ENCODE peak calls at places on chromosome 19, in five cellular contexts. One of them, this sample, is unnamed.

GRCh38 chr19:14305706-14306105 is 75.5 kb upstream of the ADGRE5 start:
- DNase-seq in MM.1S: no peak
- DNase-seq in HCT116: no peak
- DNase-seq in neural progenitor cell: no peak
- DNase-seq in PC-3: no peak
- DNase-seq in this sample: no peak

GRCh38 chr19:32047788-32048187 is 297.6 kb upstream of the ZNF507 start:
- DNase-seq in MM.1S: no peak
- DNase-seq in HCT116: no peak
- DNase-seq in neural progenitor cell: no peak
- DNase-seq in PC-3: no peak
- DNase-seq in this sample: no peak

GRCh38 chr19:47813304-47813994 is 8.3 kb upstream of the CRX start:
- DNase-seq in PC-3: peak; percentile 69
- DNase-seq in MM.1S: peak; percentile 44
- DNase-seq in neural progenitor cell: peak; percentile 95
- DNase-seq in HCT116: peak; percentile 61
- DNase-seq in this sample: peak; percentile 56

GRCh38 chr19:48108997-48109782 is 1.4 kb downstream of the PLA2G4C start:
- DNase-seq in PC-3: no peak
- DNase-seq in neural progenitor cell: no peak
- DNase-seq in MM.1S: no peak
- DNase-seq in HCT116: no peak
- DNase-seq in this sample: no peak

GRCh38 chr19:17346109-17346671 is 8.8 kb downstream of the GTPBP3 start:
- DNase-seq in PC-3: peak; percentile 79
- DNase-seq in neural progenitor cell: peak; percentile 83
- DNase-seq in MM.1S: peak; percentile 69
- DNase-seq in HCT116: peak; percentile 60
- DNase-seq in this sample: peak; percentile 69

GRCh38 chr19:31448221-31448657 is 99.0 kb upstream of the TSHZ3 start:
- DNase-seq in PC-3: no peak
- DNase-seq in MM.1S: no peak
- DNase-seq in HCT116: no peak
- DNase-seq in neural progenitor cell: no peak
- DNase-seq in this sample: peak; percentile 90

GRCh38 chr19:39030854-39031367 is 1.4 kb downstream of the FBXO27 start:
- DNase-seq in HCT116: no peak
- DNase-seq in MM.1S: no peak
- DNase-seq in PC-3: no peak
- DNase-seq in neural progenitor cell: no peak
- DNase-seq in this sample: no peak

GRCh38 chr19:43305642-43306041 is 36.3 kb upstream of the PSG9 start:
- DNase-seq in HCT116: no peak
- DNase-seq in PC-3: no peak
- DNase-seq in neural progenitor cell: no peak
- DNase-seq in MM.1S: no peak
- DNase-seq in this sample: no peak

GRCh38 chr19:48006762-48007161 is 12.3 kb downstream of the ELSPBP1 start:
- DNase-seq in neural progenitor cell: no peak
- DNase-seq in MM.1S: no peak
- DNase-seq in PC-3: no peak
- DNase-seq in HCT116: peak; percentile 32
- DNase-seq in this sample: peak; percentile 4

GRCh38 chr19:18385675-18386542 is at the start of gene GDF15:
- DNase-seq in HCT116: peak; percentile 90
- DNase-seq in MM.1S: no peak
- DNase-seq in neural progenitor cell: peak; percentile 73
- DNase-seq in PC-3: peak; percentile 50
- DNase-seq in this sample: peak; percentile 78

GRCh38 chr19:32316034-32316433 is 29.4 kb upstream of the ZNF507 start:
- DNase-seq in neural progenitor cell: peak; percentile 56
- DNase-seq in MM.1S: no peak
- DNase-seq in HCT116: no peak
- DNase-seq in PC-3: no peak
- DNase-seq in this sample: no peak

GRCh38 chr19:50607874-50608785 is 31.6 kb downstream of the SYT3 start:
- DNase-seq in PC-3: peak; percentile 34
- DNase-seq in neural progenitor cell: peak; percentile 97
- DNase-seq in MM.1S: peak; percentile 13
- DNase-seq in HCT116: peak; percentile 13
- DNase-seq in this sample: peak; percentile 73

GRCh38 chr19:10763399-10763798 is 45.5 kb downstream of the DNM2 start:
- DNase-seq in neural progenitor cell: no peak
- DNase-seq in MM.1S: no peak
- DNase-seq in PC-3: no peak
- DNase-seq in HCT116: no peak
- DNase-seq in this sample: no peak

GRCh38 chr19:14073925-14074838 is 1.6 kb downstream of the MISP3 start:
- DNase-seq in neural progenitor cell: no peak
- DNase-seq in HCT116: no peak
- DNase-seq in PC-3: peak; percentile 46
- DNase-seq in MM.1S: no peak
- DNase-seq in this sample: peak; percentile 59

GRCh38 chr19:45291834-45292233 is 30.8 kb downstream of the CKM start:
- DNase-seq in HCT116: no peak
- DNase-seq in MM.1S: no peak
- DNase-seq in neural progenitor cell: no peak
- DNase-seq in PC-3: no peak
- DNase-seq in this sample: no peak

GRCh38 chr19:49387936-49388372 is at the start of gene KASH5:
- DNase-seq in HCT116: no peak
- DNase-seq in MM.1S: peak; percentile 89
- DNase-seq in PC-3: peak; percentile 42
- DNase-seq in neural progenitor cell: no peak
- DNase-seq in this sample: no peak

GRCh38 chr19:40466219-40467006 is at the start of gene SPTBN4:
- DNase-seq in HCT116: no peak
- DNase-seq in MM.1S: no peak
- DNase-seq in PC-3: no peak
- DNase-seq in neural progenitor cell: peak; percentile 10
- DNase-seq in this sample: peak; percentile 11

GRCh38 chr19:3368848-3369336 is 2.5 kb downstream of the NFIC start:
- DNase-seq in neural progenitor cell: no peak
- DNase-seq in HCT116: no peak
- DNase-seq in MM.1S: no peak
- DNase-seq in PC-3: no peak
- DNase-seq in this sample: peak; percentile 56

GRCh38 chr19:3369337-3370213 is 3.2 kb downstream of the NFIC start:
- DNase-seq in MM.1S: no peak
- DNase-seq in PC-3: peak; percentile 59
- DNase-seq in neural progenitor cell: peak; percentile 57
- DNase-seq in HCT116: no peak
- DNase-seq in this sample: peak; percentile 89

GRCh38 chr19:3370728-3371591 is 4.6 kb downstream of the NFIC start:
- DNase-seq in PC-3: no peak
- DNase-seq in MM.1S: no peak
- DNase-seq in neural progenitor cell: no peak
- DNase-seq in HCT116: no peak
- DNase-seq in this sample: no peak

GRCh38 chr19:3368441-3368795 is 2.0 kb downstream of the NFIC start:
- DNase-seq in PC-3: no peak
- DNase-seq in neural progenitor cell: no peak
- DNase-seq in HCT116: no peak
- DNase-seq in MM.1S: no peak
- DNase-seq in this sample: peak; percentile 53

GRCh38 chr19:3370214-3370720 is 3.9 kb downstream of the NFIC start:
- DNase-seq in MM.1S: no peak
- DNase-seq in neural progenitor cell: no peak
- DNase-seq in PC-3: no peak
- DNase-seq in HCT116: no peak
- DNase-seq in this sample: peak; percentile 34
- H3K27ac ChIP-seq in MM.1S: no peak overlapping the region
- H3K27ac ChIP-seq in neural progenitor cell: no peak overlapping the region
- H3K27ac ChIP-seq in PC-3: no peak overlapping the region
- H3K27ac ChIP-seq in HCT116: peak overlapping the region; percentile 36
- H3K27ac ChIP-seq in this sample: peak overlapping the region; percentile 82

GRCh38 chr19:5977222-5977784 is 637 bp downstream of the RANBP3 start:
- DNase-seq in HCT116: no peak
- DNase-seq in neural progenitor cell: no peak
- DNase-seq in MM.1S: peak; percentile 35
- DNase-seq in PC-3: no peak
- DNase-seq in this sample: peak; percentile 19

GRCh38 chr19:5977785-5978605 is at the start of gene RANBP3:
- DNase-seq in neural progenitor cell: peak; percentile 100
- DNase-seq in HCT116: peak; percentile 97
- DNase-seq in MM.1S: peak; percentile 100
- DNase-seq in PC-3: peak; percentile 100
- DNase-seq in this sample: peak; percentile 100

GRCh38 chr19:5976768-5977167 is 1.2 kb downstream of the RANBP3 start:
- DNase-seq in neural progenitor cell: no peak
- DNase-seq in PC-3: no peak
- DNase-seq in HCT116: no peak
- DNase-seq in MM.1S: no peak
- DNase-seq in this sample: no peak

GRCh38 chr19:5975388-5975728 is 2.6 kb downstream of the RANBP3 start:
- DNase-seq in HCT116: no peak
- DNase-seq in MM.1S: no peak
- DNase-seq in neural progenitor cell: no peak
- DNase-seq in PC-3: no peak
- DNase-seq in this sample: no peak

DNA sequence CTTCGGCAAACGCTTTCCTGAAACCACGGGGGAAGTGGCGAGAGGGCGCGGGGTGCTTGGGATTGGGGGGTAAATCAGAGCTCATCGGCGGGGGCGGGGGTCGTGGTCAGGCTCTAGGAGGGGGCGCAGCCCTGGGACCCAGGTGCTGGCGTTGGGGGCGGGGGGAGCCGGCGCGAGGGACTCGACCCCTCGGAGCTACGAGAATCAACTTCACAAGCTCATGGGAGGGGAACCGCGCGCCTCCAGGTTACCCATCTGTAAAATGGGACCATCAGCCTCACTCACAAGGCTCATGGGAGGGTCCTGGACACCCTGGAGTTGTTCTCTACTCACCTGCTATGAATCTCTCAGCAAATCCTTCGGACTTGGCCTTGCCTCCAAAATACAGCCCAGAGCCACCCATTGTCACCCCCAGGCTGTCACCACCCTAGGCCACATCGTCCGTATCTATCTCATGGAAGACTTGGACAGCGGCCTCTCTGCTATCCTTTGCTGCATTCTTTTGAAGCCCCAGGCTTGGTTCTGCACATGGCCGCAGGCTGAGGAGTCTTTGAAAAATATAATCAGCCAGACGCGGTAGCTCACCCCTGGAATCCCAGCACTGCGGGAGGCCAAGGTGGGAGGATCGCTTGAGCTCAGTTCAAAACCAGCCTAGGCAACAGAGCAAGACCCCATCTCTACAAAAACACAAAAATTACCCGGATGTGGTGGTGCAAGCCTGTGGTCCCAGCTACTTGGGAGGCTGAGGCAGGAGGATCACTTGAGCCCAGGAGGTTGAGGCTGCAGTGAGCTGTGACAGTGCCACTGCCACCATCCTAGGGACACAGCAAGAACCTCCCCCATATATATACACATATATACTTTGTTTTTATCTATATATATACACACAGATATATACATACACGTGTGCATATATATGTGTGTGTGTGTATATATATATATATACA is 939 bp upstream of the RANBP3 start:
- DNase-seq in MM.1S: no peak
- DNase-seq in neural progenitor cell: no peak
- DNase-seq in PC-3: no peak
- DNase-seq in HCT116: no peak
- DNase-seq in this sample: no peak
- TF ChIP-seq EZH2phosphoT487 in MM.1S: no peak
- TF ChIP-seq EZH2phosphoT487 in neural progenitor cell: no peak
- TF ChIP-seq EZH2phosphoT487 in PC-3: no peak
- TF ChIP-seq EZH2phosphoT487 in HCT116: no peak
- TF ChIP-seq EZH2phosphoT487 in this sample: no peak

GRCh38 chr19:42283248-42284065 is 14.4 kb downstream of the CIC start:
- DNase-seq in HCT116: peak; percentile 69
- DNase-seq in PC-3: no peak
- DNase-seq in MM.1S: peak; percentile 95
- DNase-seq in neural progenitor cell: peak; percentile 98
- DNase-seq in this sample: peak; percentile 98
- H3K9ac ChIP-seq in HCT116: peak overlapping the region; percentile 86
- H3K9ac ChIP-seq in PC-3: no peak overlapping the region
- H3K9ac ChIP-seq in MM.1S: peak overlapping the region; percentile 66
- H3K9ac ChIP-seq in neural progenitor cell: no peak overlapping the region
- H3K9ac ChIP-seq in this sample: peak overlapping the region; percentile 75

GRCh38 chr19:16034180-16034579 is 42.1 kb upstream of the TPM4 start:
- DNase-seq in neural progenitor cell: no peak
- DNase-seq in PC-3: no peak
- DNase-seq in MM.1S: no peak
- DNase-seq in HCT116: no peak
- DNase-seq in this sample: no peak
- H3K27ac ChIP-seq in neural progenitor cell: no peak overlapping the region
- H3K27ac ChIP-seq in PC-3: no peak overlapping the region
- H3K27ac ChIP-seq in MM.1S: no peak overlapping the region
- H3K27ac ChIP-seq in HCT116: no peak overlapping the region
- H3K27ac ChIP-seq in this sample: no peak overlapping the region

GRCh38 chr19:35346193-35347052 is 1.3 kb upstream of the FFAR1 start:
- DNase-seq in PC-3: no peak
- DNase-seq in HCT116: no peak
- DNase-seq in MM.1S: no peak
- DNase-seq in neural progenitor cell: no peak
- DNase-seq in this sample: no peak
- TF ChIP-seq EZH2phosphoT487 in PC-3: no peak
- TF ChIP-seq EZH2phosphoT487 in HCT116: no peak
- TF ChIP-seq EZH2phosphoT487 in MM.1S: no peak
- TF ChIP-seq EZH2phosphoT487 in neural progenitor cell: no peak
- TF ChIP-seq EZH2phosphoT487 in this sample: no peak

GRCh38 chr19:3626473-3627350 is at the start of gene CACTIN:
- DNase-seq in PC-3: peak; percentile 95
- DNase-seq in HCT116: peak; percentile 96
- DNase-seq in MM.1S: peak; percentile 100
- DNase-seq in neural progenitor cell: peak; percentile 99
- DNase-seq in this sample: peak; percentile 100
- H3K9ac ChIP-seq in PC-3: peak within 1 kb of the TSS; percentile 85
- H3K9ac ChIP-seq in HCT116: peak within 1 kb of the TSS; percentile 93
- H3K9ac ChIP-seq in MM.1S: peak within 1 kb of the TSS; percentile 79
- H3K9ac ChIP-seq in neural progenitor cell: peak within 1 kb of the TSS; percentile 90
- H3K9ac ChIP-seq in this sample: peak within 1 kb of the TSS; percentile 89

DNA sequence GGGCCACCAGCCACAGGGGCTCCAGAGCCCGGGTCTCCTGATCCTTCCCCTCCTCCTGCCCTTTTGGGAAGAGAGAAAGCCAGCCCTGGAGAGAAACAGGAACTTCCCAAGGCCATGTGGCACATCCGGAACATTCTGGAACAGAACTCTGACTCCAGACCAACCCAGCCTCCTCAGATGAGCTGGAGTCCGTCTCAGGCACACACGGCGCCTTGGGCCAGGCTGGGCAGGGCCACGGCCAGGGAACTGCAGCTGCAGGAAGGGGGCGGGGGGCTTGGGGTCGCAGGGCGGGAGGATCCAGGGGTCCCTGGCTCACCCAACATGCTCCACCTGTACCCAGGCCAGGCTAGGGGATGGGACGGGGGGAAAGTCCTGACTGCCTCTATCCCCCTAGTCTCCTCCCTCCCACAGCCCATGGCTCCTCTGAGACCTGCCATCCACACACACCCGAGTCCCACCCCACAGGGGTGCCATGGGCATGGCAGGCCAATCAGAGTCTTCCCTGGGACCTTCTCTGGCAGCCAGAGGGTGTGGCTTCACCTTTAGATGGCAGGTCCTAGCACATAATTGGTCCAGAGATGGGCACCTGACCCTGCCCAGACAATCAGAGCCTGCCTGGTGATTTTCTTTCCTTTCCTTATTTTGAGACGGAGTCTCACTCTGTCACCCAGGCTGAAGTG is 22.9 kb downstream of the SBNO2 start:
- DNase-seq in HCT116: no peak
- DNase-seq in PC-3: no peak
- DNase-seq in neural progenitor cell: no peak
- DNase-seq in MM.1S: no peak
- DNase-seq in this sample: no peak
- H3K27ac ChIP-seq in HCT116: no peak overlapping the region
- H3K27ac ChIP-seq in PC-3: no peak overlapping the region
- H3K27ac ChIP-seq in neural progenitor cell: no peak overlapping the region
- H3K27ac ChIP-seq in MM.1S: no peak overlapping the region
- H3K27ac ChIP-seq in this sample: peak overlapping the region; percentile 71

GRCh38 chr19:51754106-51754505 is 2.4 kb upstream of the FPR1 start:
- DNase-seq in HCT116: no peak
- DNase-seq in MM.1S: no peak
- DNase-seq in PC-3: no peak
- DNase-seq in neural progenitor cell: no peak
- DNase-seq in this sample: no peak
- TF ChIP-seq EZH2phosphoT487 in HCT116: no peak
- TF ChIP-seq EZH2phosphoT487 in MM.1S: no peak
- TF ChIP-seq EZH2phosphoT487 in PC-3: no peak
- TF ChIP-seq EZH2phosphoT487 in neural progenitor cell: no peak
- TF ChIP-seq EZH2phosphoT487 in this sample: no peak